ENCODE peak calls at places on chromosomes 11 and 22, in seven cellular contexts. D, A, I, V, K, Q and X are unnamed samples.

GRCh38 chr11:101034076-101034475 is 95.5 kb downstream of the PGR start:
- DNase-seq in D (no peak), Q (no peak), I (no peak), A (peak), V (no peak), K (no peak), X (no peak)

GRCh38 chr22:17875156-17875555 is 100.9 kb upstream of the BID start:
- DNase-seq in K (no peak), D (no peak), V (no peak), A (no peak), I (no peak), Q (no peak), X (no peak)

GRCh38 chr11:57277845-57278720 is 41.0 kb upstream of the APLNR start:
- DNase-seq in D (peak), K (peak), Q (peak), A (peak), V (peak), I (peak), X (peak)

GRCh38 chr22:41902932-41903421 is 11.9 kb downstream of the SHISA8 start:
- DNase-seq in A (no peak), Q (no peak), I (no peak), V (no peak), K (no peak), D (no peak), X (no peak)

GRCh38 chr11:101030692-101031091 is 98.9 kb downstream of the PGR start:
- DNase-seq in V (no peak), A (no peak), D (no peak), I (no peak), Q (no peak), K (no peak), X (no peak)

GRCh38 chr11:57150454-57150917 is 31.3 kb upstream of the LRRC55 start:
- DNase-seq in D (peak), V (peak), Q (no peak), A (no peak), K (no peak), I (no peak), X (no peak)

GRCh38 chr11:117870176-117870952 is 6.1 kb downstream of the FXYD6 start:
- DNase-seq in D (no peak), K (no peak), Q (no peak), A (no peak), V (no peak), I (no peak), X (no peak)

GRCh38 chr11:82229346-82229745 is 504.3 kb downstream of the FAM181B start:
- DNase-seq in D (no peak), Q (no peak), I (no peak), V (peak), K (peak), A (no peak), X (no peak)

GRCh38 chr11:123454060-123454651 is 24.1 kb downstream of the GRAMD1B start:
- DNase-seq in K (peak), I (no peak), A (no peak), Q (peak), V (peak), D (peak), X (no peak)

GRCh38 chr11:106959800-106960199 is 58.5 kb downstream of the GUCY1A2 start:
- DNase-seq in D (no peak), A (no peak), K (peak), Q (peak), V (peak), I (no peak), X (no peak)

GRCh38 chr11:36149538-36150242 is 139.5 kb downstream of the COMMD9 start:
- DNase-seq in K (peak), A (peak), D (peak), V (peak), Q (peak), I (no peak), X (peak)

GRCh38 chr11:2552202-2552601 is 107.4 kb downstream of the KCNQ1 start:
- DNase-seq in K (no peak), D (no peak), A (no peak), Q (no peak), V (no peak), I (no peak), X (no peak)

GRCh38 chr11:76615950-76616349 is 54.6 kb downstream of the LRRC32 start:
- DNase-seq in Q (no peak), K (no peak), I (no peak), D (peak), A (peak), V (no peak), X (no peak)

GRCh38 chr22:39012525-39013516 is 1.2 kb upstream of the APOBEC3C start:
- DNase-seq in D (no peak), I (no peak), Q (no peak), K (no peak), A (no peak), V (no peak), X (no peak)

GRCh38 chr22:33188316-33188715 is 130.1 kb upstream of the SYN3 start:
- DNase-seq in A (no peak), D (no peak), K (no peak), V (peak), I (no peak), Q (no peak), X (no peak)

GRCh38 chr11:42234381-42235035 is 775.1 kb upstream of the LRRC4C start:
- DNase-seq in D (no peak), I (no peak), A (no peak), V (peak), Q (no peak), K (no peak), X (no peak)

DNA sequence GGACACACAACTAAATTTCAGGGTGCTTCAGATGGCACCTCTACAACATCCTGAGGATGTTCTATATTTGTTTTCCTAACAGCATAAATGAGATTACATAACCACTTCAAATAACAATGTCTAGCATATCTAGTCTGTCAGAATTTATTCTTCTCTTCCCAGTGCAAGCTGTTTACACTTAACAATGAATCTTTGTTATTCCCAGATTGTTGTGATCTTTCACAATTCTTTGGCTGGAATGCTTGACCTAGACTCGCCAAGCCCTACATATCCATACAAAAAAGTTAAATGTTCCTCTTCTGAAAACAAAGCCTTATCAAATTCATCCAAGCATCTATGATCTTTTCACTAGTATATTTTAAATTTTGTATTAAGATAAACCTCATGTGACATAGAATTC is 61.5 kb upstream of the CHRNA10 start:
- DNase-seq in Q (no peak), A (no peak), V (no peak), D (no peak), K (no peak), I (no peak), X (no peak)
- H2BK5ac ChIP-seq in Q (no peak), A (no peak), V (no peak), D (peak), K (no peak), I (no peak), X (no peak)

GRCh38 chr22:48700566-48701295 is 1126.9 kb downstream of the BRD1 start:
- DNase-seq in D (no peak), V (no peak), K (no peak), Q (no peak), A (no peak), I (no peak), X (no peak)
- H2BK120ac ChIP-seq in D (no peak), V (no peak), K (no peak), Q (no peak), A (no peak), I (no peak), X (peak)

GRCh38 chr11:68684385-68685356 is at the start of gene GAL:
- DNase-seq in I (no peak), Q (peak), K (peak), A (peak), D (no peak), V (peak), X (no peak)

GRCh38 chr11:68685656-68686380 is 1.5 kb downstream of the GAL start:
- DNase-seq in Q (no peak), K (no peak), D (no peak), A (no peak), V (no peak), I (no peak), X (no peak)

GRCh38 chr11:68683086-68683951 is 1.0 kb upstream of the GAL start:
- DNase-seq in V (peak), A (peak), I (no peak), K (no peak), Q (no peak), D (no peak), X (no peak)

GRCh38 chr11:68682531-68682931 is 1.8 kb upstream of the GAL start:
- DNase-seq in D (peak), I (no peak), A (no peak), Q (no peak), V (no peak), K (no peak), X (no peak)

GRCh38 chr11:68683952-68684384 is 376 bp upstream of the GAL start:
- DNase-seq in Q (no peak), D (no peak), A (no peak), K (no peak), V (no peak), I (no peak), X (no peak)
- H2BK5ac ChIP-seq in Q (no peak), D (no peak), A (no peak), K (no peak), V (no peak), I (peak), X (no peak)

GRCh38 chr22:37103696-37104452 is 5.6 kb downstream of the TMPRSS6 start:
- DNase-seq in Q (no peak), K (no peak), I (no peak), A (no peak), V (no peak), D (no peak), X (no peak)

GRCh38 chr22:37103151-37103550 is 6.4 kb downstream of the TMPRSS6 start:
- DNase-seq in A (no peak), D (no peak), K (no peak), I (no peak), Q (no peak), V (no peak), X (no peak)

GRCh38 chr22:37101311-37102063 is 8.0 kb downstream of the TMPRSS6 start:
- DNase-seq in A (no peak), I (no peak), K (no peak), D (no peak), V (no peak), Q (no peak), X (no peak)

GRCh38 chr22:37098976-37099577 is 10.4 kb downstream of the TMPRSS6 start:
- DNase-seq in A (peak), K (no peak), D (no peak), I (peak), Q (no peak), V (peak), X (no peak)

GRCh38 chr22:37100589-37101127 is 8.9 kb downstream of the TMPRSS6 start:
- DNase-seq in V (no peak), A (no peak), I (no peak), K (no peak), D (no peak), Q (no peak), X (no peak)
- H2BK120ac ChIP-seq in V (no peak), A (no peak), I (no peak), K (no peak), D (no peak), Q (no peak), X (peak)

GRCh38 chr11:110776091-110776490 is 63.9 kb upstream of the ARHGAP20 start:
- DNase-seq in A (no peak), D (peak), K (no peak), I (no peak), Q (no peak), V (no peak), X (no peak)
- H2BK5ac ChIP-seq in A (no peak), D (no peak), K (no peak), I (no peak), Q (no peak), V (no peak), X (no peak)

GRCh38 chr22:21761994-21762680 is 26.5 kb upstream of the YPEL1 start:
- DNase-seq in I (no peak), K (no peak), Q (no peak), V (no peak), D (no peak), A (no peak), X (no peak)
- H2BK120ac ChIP-seq in I (no peak), K (no peak), Q (no peak), V (no peak), D (peak), A (no peak), X (no peak)

DNA sequence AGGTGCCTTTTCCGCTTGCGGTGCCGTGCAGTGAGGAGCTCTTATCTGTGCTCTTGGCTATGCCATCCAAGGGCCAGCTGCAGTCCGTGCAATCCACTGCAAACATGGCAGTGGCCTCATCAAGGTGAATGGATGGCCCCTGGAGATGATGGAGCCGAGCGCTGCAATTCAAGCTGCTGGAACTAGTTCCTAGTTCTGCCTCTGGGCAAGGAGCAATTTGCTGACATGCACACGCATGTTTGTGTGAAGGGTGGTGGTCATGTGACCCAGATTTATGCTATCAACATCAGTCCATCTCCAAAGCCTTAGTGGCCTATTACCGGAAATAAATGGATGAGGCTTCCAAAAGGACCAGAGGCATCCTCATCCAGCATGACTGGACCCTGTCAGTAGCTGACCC is 3.1 kb upstream of the EHD1 start:
- DNase-seq in D (no peak), K (no peak), A (no peak), Q (no peak), V (no peak), I (no peak), X (no peak)
- H2BK5ac ChIP-seq in D (no peak), K (no peak), A (no peak), Q (no peak), V (no peak), I (no peak), X (no peak)

DNA sequence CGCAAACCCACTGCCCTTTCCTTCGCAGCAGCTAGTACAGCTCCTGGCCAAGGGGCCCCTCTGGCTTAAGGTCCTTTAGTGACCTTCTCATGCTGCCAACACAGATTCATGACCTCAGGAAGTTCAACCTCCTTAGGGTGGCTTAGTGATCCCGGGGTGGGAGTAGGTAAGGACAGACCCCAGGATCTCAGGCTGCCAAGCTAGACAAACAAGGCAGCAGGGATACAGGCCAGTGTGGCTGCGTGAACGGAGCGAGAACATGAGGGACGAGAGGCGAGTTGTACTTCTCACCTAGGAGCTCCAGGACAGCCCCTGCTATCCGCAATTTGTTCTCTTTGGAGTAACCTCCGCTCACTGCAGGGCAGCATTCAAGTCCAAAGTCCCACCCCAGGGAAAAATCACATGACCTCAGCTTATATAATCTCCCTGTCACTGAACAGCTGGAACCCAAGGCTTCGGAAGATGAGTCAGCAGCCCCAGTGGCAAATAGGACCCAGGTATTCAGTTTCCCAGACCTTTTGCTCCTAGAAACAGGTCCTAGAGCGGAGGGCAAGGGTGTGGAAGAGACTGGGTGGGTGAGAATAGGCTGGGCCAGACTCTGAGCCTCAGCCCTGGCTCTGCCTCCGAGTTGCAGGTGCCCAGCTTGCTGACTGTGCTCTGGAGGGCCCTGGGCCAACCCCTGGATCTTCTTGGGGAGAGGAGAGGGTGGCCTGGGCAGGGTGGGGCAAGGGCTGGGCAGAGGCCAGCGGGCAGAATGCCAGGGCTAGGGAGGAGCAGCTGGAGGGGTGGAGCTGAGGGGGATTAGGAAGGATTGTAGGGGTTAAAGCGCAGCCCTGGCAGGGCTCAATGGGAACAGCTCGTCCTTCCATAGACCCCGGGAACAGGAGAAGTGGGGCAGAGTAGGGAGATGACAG is 13.1 kb downstream of the USP2 start:
- DNase-seq in K (peak), I (no peak), V (no peak), A (no peak), Q (no peak), D (peak), X (no peak)
- H2BK120ac ChIP-seq in K (no peak), I (no peak), V (no peak), A (no peak), Q (no peak), D (no peak), X (no peak)

GRCh38 chr11:120249279-120250022 is 9.5 kb downstream of the POU2F3 start:
- DNase-seq in D (no peak), K (no peak), V (no peak), Q (no peak), I (no peak), A (no peak), X (no peak)
- H2BK5ac ChIP-seq in D (no peak), K (no peak), V (no peak), Q (no peak), I (no peak), A (no peak), X (no peak)

GRCh38 chr11:84607975-84608787 is 1019.0 kb downstream of the DLG2 start:
- DNase-seq in K (no peak), A (no peak), I (no peak), Q (no peak), V (no peak), D (no peak), X (no peak)

GRCh38 chr11:84608788-84609309 is 1018.3 kb downstream of the DLG2 start:
- DNase-seq in V (no peak), K (no peak), I (no peak), A (no peak), Q (no peak), D (no peak), X (no peak)

DNA sequence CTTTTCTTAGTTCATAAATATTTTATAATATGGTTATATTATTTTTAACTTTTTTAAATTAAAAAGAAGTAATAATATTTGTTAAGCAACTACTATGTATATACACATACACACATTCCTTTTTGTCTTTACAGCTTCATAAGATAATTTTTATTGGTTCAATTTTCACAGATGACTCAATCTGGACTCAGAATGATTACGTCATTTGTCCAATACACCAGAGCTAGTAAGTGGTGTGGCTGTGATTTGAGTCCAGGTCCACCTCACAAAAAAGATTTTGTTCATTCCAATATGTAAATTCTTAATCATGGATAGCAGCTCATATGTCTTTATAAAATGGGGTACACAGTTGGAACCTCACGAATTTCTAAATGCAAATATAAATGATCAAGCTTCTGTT is 1014.5 kb downstream of the DLG2 start:
- DNase-seq in A (no peak), Q (no peak), K (no peak), I (no peak), V (no peak), D (no peak), X (no peak)
- H2BK120ac ChIP-seq in A (no peak), Q (no peak), K (no peak), I (no peak), V (no peak), D (no peak), X (no peak)